ENCODE peak calls at places on chromosomes 6 and 20, in five cellular contexts. T is AG04449; V is adipocyte; L is T-helper 2 cell; O is CD8-positive, alpha-beta memory T cell. X is an unnamed sample.

GRCh38 chr6:100721256-100721655 is 159.9 kb downstream of the ASCC3 start:
- DNase-seq in V (peak), T (no peak), L (no peak), O (no peak), X (no peak)

GRCh38 chr6:82616386-82617028 is 252.9 kb downstream of the TPBG start:
- DNase-seq in L (no peak), V (peak), T (no peak), O (no peak), X (no peak)

GRCh38 chr6:164184410-164184809 is 769.9 kb downstream of the QKI start:
- DNase-seq in V (no peak), L (no peak), T (no peak), O (no peak), X (no peak)

GRCh38 chr6:170439366-170440351 is 113.4 kb downstream of the PSMB1 start:
- DNase-seq in O (no peak), V (no peak), T (no peak), L (no peak), X (no peak)

GRCh38 chr6:116616757-116617093 is 446 bp downstream of the RSPH4A start:
- DNase-seq in T (no peak), O (no peak), L (no peak), V (peak), X (no peak)

GRCh38 chr6:158564243-158565121 is 4.6 kb downstream of the TMEM181 start:
- DNase-seq in L (peak), T (no peak), O (peak), V (no peak), X (peak)

GRCh38 chr20:35732644-35732982 is 9.4 kb downstream of the RBM39 start:
- DNase-seq in O (no peak), L (no peak), T (no peak), V (no peak), X (no peak)

GRCh38 chr6:3999800-4000661 is 78.9 kb downstream of the FAM217A start:
- DNase-seq in L (no peak), O (no peak), V (no peak), T (no peak), X (no peak)

GRCh38 chr6:110538416-110539060 is 62.1 kb upstream of the SLC22A16 start:
- DNase-seq in O (no peak), T (no peak), L (no peak), V (no peak), X (no peak)

GRCh38 chr20:37647946-37648345 is 45.9 kb upstream of the CTNNBL1 start:
- DNase-seq in L (no peak), V (no peak), T (no peak), O (no peak), X (no peak)

GRCh38 chr6:32842690-32843089 is 1.2 kb downstream of the PSMB8 start:
- DNase-seq in O (no peak), T (no peak), V (no peak), L (no peak), X (no peak)

GRCh38 chr20:42686057-42686456 is 503.6 kb downstream of the PTPRT start:
- DNase-seq in O (no peak), V (no peak), L (no peak), T (no peak), X (no peak)

GRCh38 chr6:87407531-87407895 is 259 bp upstream of the CFAP206 start:
- DNase-seq in V (peak), O (no peak), T (no peak), L (no peak), X (no peak)

GRCh38 chr20:40536866-40537265 is 152.2 kb downstream of the MAFB start:
- DNase-seq in T (no peak), V (no peak), O (no peak), L (no peak), X (no peak)

GRCh38 chr6:33483678-33484077 is 29.3 kb downstream of the ZBTB9 start:
- DNase-seq in T (no peak), V (no peak), O (no peak), L (no peak), X (no peak)

GRCh38 chr6:16471222-16471784 is 232.9 kb downstream of the GMPR start:
- DNase-seq in O (peak), V (peak), L (no peak), T (no peak), X (no peak)

GRCh38 chr20:63174309-63175030 is 41.5 kb downstream of the YTHDF1 start:
- DNase-seq in L (no peak), T (no peak), O (no peak), V (no peak), X (no peak)

GRCh38 chr6:106187424-106187982 is 101.4 kb downstream of the PRDM1 start:
- DNase-seq in V (peak), L (no peak), T (no peak), O (no peak), X (no peak)

GRCh38 chr6:11333292-11333849 is 100.9 kb upstream of the NEDD9 start:
- DNase-seq in V (no peak), O (no peak), L (no peak), T (no peak), X (no peak)

GRCh38 chr6:133787122-133787521 is 101.8 kb upstream of the TCF21 start:
- DNase-seq in V (no peak), L (no peak), O (no peak), T (no peak), X (no peak)

GRCh38 chr6:122996797-122997520 is 924 bp downstream of the CLVS2 start:
- DNase-seq in L (no peak), O (no peak), T (no peak), V (no peak), X (no peak)

GRCh38 chr6:130457605-130458004 is 91.8 kb downstream of the TMEM200A start:
- DNase-seq in V (peak), L (no peak), O (no peak), T (no peak), X (no peak)

GRCh38 chr6:154861825-154862224 is 128.6 kb downstream of the SCAF8 start:
- DNase-seq in O (no peak), V (no peak), T (no peak), L (no peak), X (no peak)

GRCh38 chr20:41436679-41437078 is 70.1 kb upstream of the EMILIN3 start:
- DNase-seq in L (no peak), V (peak), T (peak), O (no peak), X (no peak)

GRCh38 chr20:6157345-6157744 is 34.5 kb upstream of the FERMT1 start:
- DNase-seq in T (no peak), V (no peak), L (no peak), O (no peak), X (no peak)

GRCh38 chr6:149450679-149451360 is 34.0 kb downstream of the ZC3H12D start:
- DNase-seq in V (no peak), T (no peak), L (no peak), O (no peak), X (no peak)

GRCh38 chr6:148934534-148934933 is 187.7 kb downstream of the UST start:
- DNase-seq in O (no peak), T (no peak), V (no peak), L (no peak), X (no peak)

GRCh38 chr6:18262812-18263560 is 1.3 kb downstream of the DEK start:
- DNase-seq in V (peak), O (peak), T (no peak), L (peak), X (peak)

GRCh38 chr20:51379601-51380341 is 162.7 kb downstream of the NFATC2 start:
- DNase-seq in T (no peak), L (no peak), O (no peak), V (no peak), X (no peak)

GRCh38 chr6:111377558-111378120 is 105.4 kb downstream of the REV3L start:
- DNase-seq in L (no peak), V (peak), T (no peak), O (no peak), X (no peak)